ENCODE peak calls at places on chromosomes 11 and 22, in eight cellular contexts. Y is GM23248, V is MM.1S, L is neural progenitor cell, X is PC-3, D is hepatocyte, E is HCT116, N is SK-N-SH. O is an unnamed sample.

GRCh38 chr22:19962246-19962908 is 20.8 kb upstream of the TXNRD2 start:
- DNase-seq in X (peak; percentile 84), N (peak; percentile 97), V (peak; percentile 87), D (peak; percentile 94), E (peak; percentile 79), L (peak; percentile 95), Y (peak; percentile 90), O (peak; percentile 90)

GRCh38 chr22:37604875-37605274 is 3.8 kb upstream of the GGA1 start:
- DNase-seq in Y (no peak), V (no peak), D (no peak), L (no peak), X (no peak), N (no peak), E (no peak), O (peak; percentile 41)

GRCh38 chr22:29476116-29476515 is 3.9 kb upstream of the NEFH start:
- DNase-seq in L (peak; percentile 59), D (no peak), V (no peak), N (no peak), Y (no peak), E (no peak), X (no peak), O (no peak)

GRCh38 chr11:64675417-64676252 is 47.4 kb downstream of the NRXN2 start:
- DNase-seq in X (peak; percentile 44), D (peak; percentile 72), L (no peak), V (no peak), E (no peak), N (peak; percentile 59), Y (peak; percentile 97), O (no peak)

GRCh38 chr11:15346907-15347306 is 232.2 kb downstream of the INSC start:
- DNase-seq in L (no peak), X (no peak), D (no peak), V (no peak), E (no peak), Y (no peak), N (no peak), O (no peak)

GRCh38 chr22:32949719-32950118 is 108.5 kb downstream of the SYN3 start:
- DNase-seq in Y (no peak), N (peak; percentile 11), X (no peak), L (no peak), V (no peak), D (peak; percentile 34), E (no peak), O (no peak)

GRCh38 chr11:877565-877964 is 33.0 kb downstream of the CHID1 start:
- DNase-seq in E (peak; percentile 75), D (no peak), L (peak; percentile 48), N (peak; percentile 71), V (no peak), X (no peak), Y (no peak), O (peak; percentile 62)

GRCh38 chr11:29435421-29435820 is 581.4 kb downstream of the KCNA4 start:
- DNase-seq in V (no peak), X (no peak), E (no peak), N (no peak), D (no peak), L (no peak), Y (peak; percentile 8), O (no peak)

GRCh38 chr11:13962562-13963168 is at the start of gene SPON1:
- DNase-seq in L (peak; percentile 93), V (no peak), X (no peak), Y (peak; percentile 53), D (peak; percentile 84), N (peak; percentile 78), E (no peak), O (no peak)

GRCh38 chr11:57335343-57336110 is at the start of gene SSRP1:
- DNase-seq in Y (peak; percentile 95), D (peak; percentile 93), X (peak; percentile 92), V (peak; percentile 91), N (peak; percentile 95), E (peak; percentile 72), L (peak; percentile 93), O (peak; percentile 95)

GRCh38 chr11:68340784-68341556 is 28.6 kb downstream of the LRP5 start:
- DNase-seq in X (peak; percentile 70), V (no peak), Y (no peak), E (no peak), L (no peak), D (no peak), N (no peak), O (no peak)

GRCh38 chr11:106031210-106031845 is 9.3 kb upstream of the MSANTD4 start:
- DNase-seq in D (no peak), V (no peak), E (no peak), X (peak; percentile 85), N (no peak), Y (peak; percentile 8), L (no peak), O (no peak)

DNA sequence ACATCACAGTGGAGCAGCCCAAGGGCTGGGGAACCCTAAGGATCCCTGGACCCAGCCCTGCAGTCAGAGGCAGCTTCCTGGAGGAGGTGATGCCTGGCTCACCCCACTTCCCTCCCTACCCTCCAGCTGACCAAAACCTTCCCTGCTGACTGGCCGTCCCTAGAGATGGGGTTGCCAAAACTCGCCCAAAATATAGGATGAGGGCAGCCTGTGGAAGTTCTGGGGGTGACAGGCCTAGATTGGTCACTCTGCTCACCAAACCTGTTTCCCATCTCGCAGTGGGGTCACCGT is 35.0 kb upstream of the PPARA start:
- DNase-seq in D (no peak), V (no peak), Y (peak; percentile 42), X (no peak), E (no peak), L (no peak), N (no peak), O (no peak)
- TF ChIP-seq EZH2phosphoT487 in D (no peak), V (no peak), Y (no peak), X (no peak), E (no peak), L (no peak), N (no peak), O (no peak)

GRCh38 chr11:128494418-128495332 is 92.7 kb downstream of the ETS1 start:
- DNase-seq in Y (no peak), L (no peak), X (no peak), V (peak; percentile 11), D (no peak), E (no peak), N (no peak), O (no peak)

GRCh38 chr11:128498846-128499245 is 88.5 kb downstream of the ETS1 start:
- DNase-seq in Y (peak; percentile 57), N (no peak), D (no peak), L (no peak), X (no peak), E (no peak), V (no peak), O (no peak)

GRCh38 chr11:128496249-128496648 is 91.1 kb downstream of the ETS1 start:
- DNase-seq in L (no peak), X (no peak), N (no peak), E (no peak), D (no peak), V (no peak), Y (no peak), O (no peak)

GRCh38 chr11:128497057-128497957 is 90.1 kb downstream of the ETS1 start:
- DNase-seq in N (peak; percentile 57), Y (peak; percentile 97), L (no peak), D (peak; percentile 73), E (peak; percentile 83), V (no peak), X (peak; percentile 97), O (no peak)

GRCh38 chr11:128496684-128497056 is 90.7 kb downstream of the ETS1 start:
- DNase-seq in V (no peak), N (no peak), X (peak; percentile 88), D (no peak), Y (peak; percentile 86), L (no peak), E (no peak), O (no peak)
- H3K9me3 ChIP-seq in V (no peaks in the 10 kb centered on the region), N (no peaks in the 10 kb centered on the region), X (no peaks in the 10 kb centered on the region), D (no peaks in the 10 kb centered on the region), Y (no peaks in the 10 kb centered on the region), L (no peaks in the 10 kb centered on the region), E (no peaks in the 10 kb centered on the region), O (no peaks in the 10 kb centered on the region)

GRCh38 chr11:115214644-115215305 is 289.4 kb downstream of the CADM1 start:
- DNase-seq in V (no peak), X (no peak), Y (no peak), D (no peak), L (no peak), N (no peak), E (no peak), O (no peak)

GRCh38 chr11:115219378-115219777 is 284.8 kb downstream of the CADM1 start:
- DNase-seq in Y (no peak), E (no peak), N (no peak), D (no peak), X (no peak), L (no peak), V (no peak), O (peak; percentile 10)

GRCh38 chr11:115213007-115213406 is 291.2 kb downstream of the CADM1 start:
- DNase-seq in N (no peak), D (no peak), L (no peak), Y (no peak), E (no peak), X (no peak), V (no peak), O (no peak)

GRCh38 chr11:115217726-115218311 is 286.4 kb downstream of the CADM1 start:
- DNase-seq in V (no peak), N (no peak), L (no peak), D (no peak), Y (no peak), E (no peak), X (no peak), O (no peak)

DNA sequence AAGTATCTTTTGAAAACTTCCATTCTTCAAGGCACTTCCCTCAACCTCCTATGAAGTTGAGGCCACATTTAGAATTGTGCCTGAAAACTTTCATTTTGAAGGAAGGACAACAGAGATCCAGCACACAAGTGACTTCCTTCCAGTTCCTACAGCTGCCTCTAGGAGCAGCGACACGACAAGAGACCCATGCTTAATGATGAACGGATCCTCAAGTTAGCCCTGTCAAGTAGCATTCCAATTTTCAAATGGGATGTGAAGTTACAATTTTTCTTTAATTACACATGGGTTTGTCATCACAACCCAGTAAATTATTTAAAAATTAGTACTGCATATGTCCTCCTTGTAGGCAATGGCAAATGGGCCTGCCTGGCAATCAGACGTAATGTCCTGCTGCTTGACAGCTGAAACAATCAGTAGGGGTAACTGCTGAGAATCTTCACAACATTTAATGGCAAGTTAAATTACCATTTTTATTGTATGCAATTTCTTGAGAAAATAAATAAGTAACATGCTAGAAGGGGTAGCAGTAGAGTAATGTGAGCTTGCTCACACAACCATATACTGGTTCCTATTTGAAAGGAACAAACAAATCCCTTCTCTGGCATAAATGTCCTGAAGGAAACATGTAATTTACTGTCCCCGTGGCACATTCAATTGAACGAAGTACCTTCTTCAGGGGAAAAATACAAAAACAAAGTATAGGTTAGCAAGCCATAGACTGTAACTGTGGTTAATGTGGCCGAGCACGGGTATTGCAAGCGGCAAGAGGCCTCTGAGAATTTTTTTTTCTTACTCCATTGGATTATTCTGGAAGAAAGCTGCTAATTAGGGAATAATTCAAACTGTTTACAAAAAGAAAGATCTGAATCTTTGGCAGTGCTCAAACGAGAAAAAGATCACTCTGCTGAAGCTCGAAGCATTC is 288.3 kb downstream of the CADM1 start:
- DNase-seq in E (no peak), X (no peak), V (no peak), D (peak; percentile 11), L (peak; percentile 42), N (no peak), Y (peak; percentile 19), O (peak; percentile 41)
- TF ChIP-seq EZH2phosphoT487 in E (no peak), X (no peak), V (no peak), D (no peak), L (no peak), N (no peak), Y (no peak), O (no peak)

GRCh38 chr11:92061648-92062047 is 163.0 kb upstream of the FAT3 start:
- DNase-seq in L (no peak), X (no peak), Y (no peak), D (no peak), V (no peak), N (no peak), E (no peak), O (no peak)
- H3K9me3 ChIP-seq in L (no peaks in the 10 kb centered on the region), X (peaks cover 8% of the 10 kb centered on the region), Y (no peaks in the 10 kb centered on the region), D (no peaks in the 10 kb centered on the region), V (no peaks in the 10 kb centered on the region), N (no peaks in the 10 kb centered on the region), E (peaks cover 23% of the 10 kb centered on the region), O (no peaks in the 10 kb centered on the region)

O was measured in OCI-LY7.